ENCODE peak calls at places on chromosomes 13 and 19, in ten cellular contexts. K, Z, S, T, H, W, C, J, D and Y are unnamed samples.

GRCh38 chr13:95231393-95231792 is 69.9 kb downstream of the ABCC4 start:
- DNase-seq in H (no peak), C (no peak), J (no peak), K (no peak), W (no peak), D (no peak), Z (no peak), T (no peak), S (no peak), Y (no peak)

GRCh38 chr13:48575014-48575413 is 42.1 kb upstream of the RCBTB2 start:
- DNase-seq in J (no peak), T (no peak), Z (no peak), C (no peak), W (no peak), S (no peak), H (no peak), D (no peak), K (no peak), Y (no peak)

GRCh38 chr13:99894835-99895427 is 76.6 kb downstream of the ZIC5 start:
- DNase-seq in W (no peak), J (no peak), T (no peak), Z (no peak), K (no peak), S (no peak), H (no peak), D (no peak), C (no peak), Y (no peak)

GRCh38 chr19:31355330-31356289 is 6.4 kb upstream of the TSHZ3 start:
- DNase-seq in Z (no peak), T (no peak), W (no peak), J (no peak), K (no peak), C (no peak), H (no peak), D (no peak), S (no peak), Y (no peak)

GRCh38 chr13:97976551-97977375 is 23.3 kb downstream of the IPO5 start:
- DNase-seq in W (peak; percentile 66), S (no peak), T (no peak), Z (no peak), J (peak; percentile 42), H (no peak), C (no peak), K (no peak), D (peak; percentile 7), Y (no peak)

GRCh38 chr13:59416561-59416960 is 747.2 kb downstream of the DIAPH3 start:
- DNase-seq in K (no peak), W (no peak), C (no peak), D (no peak), J (no peak), H (no peak), T (no peak), Z (no peak), S (no peak), Y (no peak)

GRCh38 chr13:73717632-73718031 is 416.6 kb downstream of the KLF12 start:
- DNase-seq in J (no peak), C (no peak), T (no peak), Z (no peak), D (no peak), S (no peak), W (no peak), H (no peak), K (no peak), Y (no peak)

GRCh38 chr19:31255863-31256600 is 93.2 kb downstream of the TSHZ3 start:
- DNase-seq in Z (no peak), T (peak; percentile 39), D (no peak), K (no peak), W (no peak), C (no peak), S (no peak), H (no peak), J (no peak), Y (no peak)

GRCh38 chr13:111020546-111020945 is 94.6 kb upstream of the ARHGEF7 start:
- DNase-seq in C (no peak), W (no peak), H (no peak), T (no peak), K (no peak), Z (no peak), J (no peak), S (no peak), D (no peak), Y (no peak)

GRCh38 chr19:5934779-5935472 is 20.9 kb downstream of the CAPS start:
- DNase-seq in K (no peak), D (no peak), S (no peak), T (no peak), J (no peak), W (no peak), H (peak; percentile 46), C (no peak), Z (peak; percentile 53), Y (no peak)

GRCh38 chr13:96925466-96925865 is 68.8 kb downstream of the OXGR1 start:
- DNase-seq in W (no peak), J (no peak), D (no peak), Z (no peak), S (no peak), H (no peak), T (no peak), C (no peak), K (no peak), Y (no peak)

GRCh38 chr19:57886046-57886445 is 2.8 kb downstream of the ZNF814 start:
- DNase-seq in K (no peak), S (no peak), D (no peak), W (no peak), J (no peak), Z (no peak), T (no peak), C (no peak), H (no peak), Y (no peak)

GRCh38 chr13:79311456-79311855 is 94.6 kb downstream of the RBM26 start:
- DNase-seq in D (no peak), J (no peak), T (no peak), C (no peak), Z (no peak), H (no peak), S (no peak), W (no peak), K (no peak), Y (no peak)

GRCh38 chr13:89925107-89925506 is 1422.4 kb upstream of the MIR17HG start:
- DNase-seq in K (no peak), S (no peak), H (no peak), Z (no peak), J (peak; percentile 65), W (no peak), D (no peak), C (no peak), T (no peak), Y (no peak)

GRCh38 chr13:59399513-59399912 is 764.2 kb downstream of the DIAPH3 start:
- DNase-seq in T (no peak), K (no peak), W (no peak), C (no peak), D (no peak), Z (no peak), S (no peak), J (no peak), H (no peak), Y (no peak)

GRCh38 chr13:64158910-64159309 is 2743.3 kb upstream of the PCDH20 start:
- DNase-seq in H (no peak), K (no peak), S (no peak), T (no peak), Z (no peak), J (no peak), W (no peak), D (no peak), C (no peak), Y (no peak)

GRCh38 chr13:89577301-89577700 is 1770.2 kb upstream of the MIR17HG start:
- DNase-seq in C (no peak), D (no peak), H (no peak), K (no peak), T (no peak), J (no peak), S (no peak), Z (no peak), W (no peak), Y (no peak)

GRCh38 chr19:21569497-21569870 is 64.1 kb downstream of the ZNF429 start:
- DNase-seq in C (peak; percentile 65), Z (no peak), K (peak; percentile 34), J (peak; percentile 33), S (peak; percentile 53), T (no peak), H (no peak), D (no peak), W (no peak), Y (peak; percentile 46)

GRCh38 chr19:1417145-1417544 is 9.8 kb downstream of the DAZAP1 start:
- DNase-seq in C (no peak), J (no peak), T (no peak), D (no peak), K (no peak), S (no peak), H (peak; percentile 78), W (no peak), Z (no peak), Y (no peak)

GRCh38 chr19:36009220-36009619 is 607 bp upstream of the SYNE4 start:
- DNase-seq in W (peak; percentile 69), S (peak; percentile 34), C (peak; percentile 81), H (peak; percentile 78), K (peak; percentile 42), T (peak; percentile 88), Z (peak; percentile 66), D (peak; percentile 45), J (peak; percentile 52), Y (peak; percentile 38)
- H3K27ac ChIP-seq in W (peak overlapping the region; percentile 81), S (peak overlapping the region; percentile 54), C (peak overlapping the region; percentile 76), H (no peak overlapping the region), K (no peak overlapping the region), T (peak overlapping the region; percentile 78), Z (peak overlapping the region; percentile 27), D (no peak overlapping the region), J (peak overlapping the region; percentile 54), Y (peak overlapping the region; percentile 52)

DNA sequence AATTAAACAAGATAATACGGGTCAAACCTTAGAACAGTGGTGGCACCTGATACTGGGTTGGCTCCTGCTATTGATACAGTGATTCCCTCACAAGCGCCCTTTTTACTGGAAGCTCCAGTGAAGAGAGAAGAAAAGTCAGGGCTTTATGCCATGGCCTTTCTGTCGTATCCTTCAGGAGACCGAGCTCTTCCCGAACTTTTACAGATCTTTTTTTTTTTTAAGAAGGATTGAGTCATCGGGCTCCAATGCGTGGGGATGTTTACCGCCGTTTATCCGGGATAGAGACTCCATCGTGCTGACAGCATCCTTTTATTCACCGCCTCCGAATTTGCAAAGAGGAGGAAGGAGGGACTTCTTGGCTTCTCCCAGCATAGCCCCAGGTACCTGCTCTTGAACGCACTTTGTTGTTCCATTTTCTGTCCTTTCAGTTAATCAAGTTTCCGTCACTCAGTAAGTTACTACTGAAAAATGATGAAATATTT is 574 bp downstream of the ZNF227 start:
- DNase-seq in S (no peak), K (no peak), W (no peak), Z (no peak), T (no peak), H (no peak), C (no peak), J (no peak), D (peak; percentile 6), Y (peak; percentile 34)
- H3K27ac ChIP-seq in S (peak overlapping the region; percentile 82), K (peak overlapping the region; percentile 75), W (peak overlapping the region; percentile 89), Z (peak overlapping the region; percentile 59), T (peak overlapping the region; percentile 81), H (peak overlapping the region; percentile 87), C (peak overlapping the region; percentile 73), J (peak overlapping the region; percentile 75), D (peak overlapping the region; percentile 63), Y (peak overlapping the region; percentile 65)

GRCh38 chr19:27742041-27742440 is 1470.9 kb downstream of the UQCRFS1 start:
- DNase-seq in K (no peak), D (no peak), H (no peak), T (no peak), Z (no peak), C (no peak), J (no peak), W (no peak), S (no peak), Y (no peak)
- H3K27ac ChIP-seq in K (no peak overlapping the region), D (no peak overlapping the region), H (no peak overlapping the region), T (no peak overlapping the region), Z (no peak overlapping the region), C (no peak overlapping the region), J (no peak overlapping the region), W (no peak overlapping the region), S (no peak overlapping the region), Y (no peak overlapping the region)

GRCh38 chr19:342801-343421 is 1.7 kb downstream of the MIER2 start:
- DNase-seq in W (no peak), T (peak; percentile 79), S (no peak), K (no peak), C (peak; percentile 85), H (peak; percentile 73), D (peak; percentile 76), Z (peak; percentile 16), J (no peak), Y (no peak)
- H3K27ac ChIP-seq in W (peak overlapping the region; percentile 73), T (no peak overlapping the region), S (peak overlapping the region; percentile 81), K (no peak overlapping the region), C (peak overlapping the region; percentile 58), H (peak overlapping the region; percentile 65), D (peak overlapping the region; percentile 6), Z (no peak overlapping the region), J (no peak overlapping the region), Y (no peak overlapping the region)